ENCODE peak calls at places on chromosome 12, in seven cellular contexts. O, N, G, S, E, U and K are unnamed samples.

GRCh38 chr12:125254856-125255255 is 189.6 kb downstream of the AACS start:
- DNase-seq in N (no peak), O (no peak), G (no peak), E (no peak), S (no peak), U (no peak), K (no peak)

GRCh38 chr12:24600996-24601395 is 347.9 kb downstream of the BCAT1 start:
- DNase-seq in U (no peak), S (peak), G (no peak), N (no peak), E (no peak), O (peak), K (no peak)

GRCh38 chr12:59396519-59396918 is 199.3 kb upstream of the SLC16A7 start:
- DNase-seq in O (no peak), G (no peak), N (no peak), U (peak), S (no peak), E (no peak), K (peak)

GRCh38 chr12:82425241-82425640 is 66.9 kb downstream of the METTL25 start:
- DNase-seq in N (no peak), O (no peak), U (no peak), G (no peak), S (peak), E (no peak), K (no peak)

GRCh38 chr12:22759769-22760674 is 135.1 kb downstream of the ETNK1 start:
- DNase-seq in O (no peak), G (no peak), S (no peak), U (no peak), N (no peak), E (no peak), K (no peak)

GRCh38 chr12:11482955-11483354 is 87.6 kb upstream of the PRB2 start:
- DNase-seq in O (no peak), G (peak), S (peak), E (no peak), N (no peak), U (no peak), K (peak)

GRCh38 chr12:12975322-12976077 is 23.5 kb upstream of the GPRC5D start:
- DNase-seq in S (peak), U (peak), G (peak), E (peak), O (no peak), N (no peak), K (no peak)

GRCh38 chr12:108087900-108088299 is 41.2 kb upstream of the WSCD2 start:
- DNase-seq in E (no peak), O (no peak), U (no peak), G (no peak), N (no peak), S (no peak), K (no peak)

GRCh38 chr12:7605900-7606465 is 59.7 kb downstream of the APOBEC1 start:
- DNase-seq in N (no peak), G (no peak), U (no peak), O (no peak), E (no peak), S (no peak), K (no peak)

GRCh38 chr12:32131666-32132065 is 25.0 kb downstream of the BICD1 start:
- DNase-seq in O (no peak), E (no peak), N (no peak), G (no peak), S (no peak), U (no peak), K (no peak)

GRCh38 chr12:32146074-32146873 is 39.6 kb downstream of the BICD1 start:
- DNase-seq in N (no peak), O (no peak), E (no peak), U (no peak), G (no peak), S (no peak), K (no peak)

GRCh38 chr12:104250366-104251125 is 35.0 kb downstream of the TXNRD1 start:
- DNase-seq in N (no peak), G (no peak), S (peak), E (no peak), O (no peak), U (no peak), K (no peak)

GRCh38 chr12:78331764-78332163 is 501.1 kb downstream of the NAV3 start:
- DNase-seq in S (peak), U (no peak), E (no peak), N (no peak), O (no peak), G (no peak), K (no peak)

GRCh38 chr12:126076515-126076914 is 1011.3 kb downstream of the AACS start:
- DNase-seq in N (no peak), G (no peak), U (no peak), S (no peak), O (no peak), E (no peak), K (no peak)

GRCh38 chr12:14921218-14921617 is 17.1 kb downstream of the ERP27 start:
- DNase-seq in G (no peak), U (no peak), O (no peak), N (no peak), S (no peak), E (no peak), K (no peak)

GRCh38 chr12:76033116-76034001 is 1.8 kb upstream of the PHLDA1 start:
- DNase-seq in E (no peak), N (no peak), U (no peak), S (peak), O (no peak), G (no peak), K (no peak)

GRCh38 chr12:3263939-3264699 is 186.9 kb downstream of the TSPAN9 start:
- DNase-seq in G (no peak), S (no peak), U (no peak), N (no peak), E (no peak), O (no peak), K (no peak)

GRCh38 chr12:103469716-103470115 is 26.1 kb downstream of the C12orf42 start:
- DNase-seq in E (no peak), O (no peak), U (no peak), N (no peak), G (no peak), S (no peak), K (no peak)

GRCh38 chr12:2456122-2456812 is 338.5 kb upstream of the FKBP4 start:
- DNase-seq in E (no peak), N (no peak), G (no peak), S (no peak), U (no peak), O (no peak), K (no peak)

GRCh38 chr12:124464062-124464461 is 103.3 kb downstream of the NCOR2 start:
- DNase-seq in G (no peak), O (no peak), U (no peak), S (no peak), E (no peak), N (peak), K (no peak)

GRCh38 chr12:22256634-22257033 is 77.9 kb downstream of the ST8SIA1 start:
- DNase-seq in G (no peak), S (no peak), O (no peak), E (no peak), U (no peak), N (no peak), K (no peak)

GRCh38 chr12:115872919-115873357 is 404.6 kb downstream of the MED13L start:
- DNase-seq in O (no peak), U (peak), E (no peak), G (no peak), S (no peak), N (no peak), K (no peak)

GRCh38 chr12:46857486-46857885 is 31.7 kb upstream of the SLC38A4 start:
- DNase-seq in G (no peak), E (peak), N (no peak), U (no peak), S (no peak), O (no peak), K (no peak)

GRCh38 chr12:91991397-91992187 is 154.1 kb downstream of the BTG1 start:
- DNase-seq in S (no peak), U (no peak), N (no peak), G (no peak), O (no peak), E (no peak), K (no peak)

GRCh38 chr12:122081697-122082221 is 3.2 kb downstream of the MLXIP start:
- DNase-seq in U (peak), N (peak), G (peak), E (peak), O (no peak), S (peak), K (no peak)

GRCh38 chr12:10304161-10304574 is 3.5 kb upstream of the KLRD1 start:
- DNase-seq in S (peak), U (no peak), O (peak), E (no peak), N (no peak), G (no peak), K (no peak)

GRCh38 chr12:131315601-131316000 is 361.9 kb downstream of the ADGRD1 start:
- DNase-seq in N (no peak), G (no peak), U (no peak), S (no peak), E (no peak), O (no peak), K (no peak)

GRCh38 chr12:53696285-53696654 is 20.4 kb upstream of the ATP5MC2 start:
- DNase-seq in N (no peak), G (peak), S (peak), E (peak), U (peak), O (no peak), K (peak)

DNA sequence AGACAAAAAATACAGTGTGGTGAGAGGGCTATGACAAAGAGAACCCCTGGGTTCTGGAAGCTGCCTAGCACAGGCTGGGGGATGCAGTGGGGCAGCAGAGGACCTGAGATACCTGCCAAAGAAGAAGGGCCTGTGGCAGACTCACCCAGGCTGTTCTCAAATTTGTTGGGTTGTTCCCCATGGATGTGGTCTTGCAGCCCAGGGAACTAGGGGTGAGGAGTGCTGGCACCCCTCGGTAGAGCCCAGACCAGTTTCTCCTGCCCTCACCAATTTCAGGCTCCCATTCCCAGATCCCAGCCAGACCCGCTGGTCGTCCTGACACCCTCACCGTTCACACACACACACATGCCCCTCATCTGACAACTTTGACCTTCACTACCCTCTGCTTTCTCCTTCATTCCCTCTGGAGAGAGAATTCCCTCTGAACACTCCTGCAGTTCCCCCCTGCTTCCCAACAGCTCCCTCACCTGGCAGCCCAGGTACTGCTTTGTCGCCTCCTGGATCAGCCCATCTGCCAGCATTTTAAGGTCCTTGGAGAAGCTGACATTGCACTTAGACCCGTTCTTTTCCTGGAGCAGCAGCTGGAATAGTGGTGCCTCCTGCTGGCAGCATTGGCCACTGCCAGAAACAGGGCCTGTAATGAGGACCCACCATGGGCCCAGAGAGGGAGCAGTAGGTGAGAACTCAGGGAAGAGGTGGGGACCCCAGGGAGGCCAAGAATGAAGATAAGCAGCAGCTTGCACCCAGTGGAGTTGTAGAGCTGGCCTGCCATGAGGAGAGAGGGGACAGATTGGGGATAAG is 5.9 kb upstream of the GDF11 start:
- DNase-seq in S (peak), O (no peak), E (no peak), G (peak), U (peak), N (peak), K (no peak)
- H3K4me3 ChIP-seq in S (no peak), O (no peak), E (no peak), G (no peak), U (no peak), N (no peak), K (no peak)

DNA sequence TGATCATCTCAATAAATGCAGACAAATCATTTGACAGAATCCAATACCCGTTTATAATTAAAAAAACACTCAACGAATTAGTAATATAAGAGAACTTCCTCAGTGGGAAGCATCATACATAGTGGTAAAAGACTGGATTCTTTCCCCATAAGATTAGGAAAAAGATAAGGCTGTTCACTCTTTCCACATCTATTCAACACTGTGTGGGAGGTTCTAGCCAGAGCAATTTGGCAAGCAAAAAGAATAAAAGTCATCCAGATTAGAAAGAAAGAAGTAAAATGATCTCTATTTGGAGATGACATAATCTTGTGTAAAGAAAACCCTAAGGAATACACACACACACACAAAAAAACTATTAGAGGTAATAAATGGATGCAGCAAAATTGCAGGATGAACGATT is 38.4 kb downstream of the YEATS4 start:
- DNase-seq in E (no peak), O (peak), G (no peak), N (no peak), U (no peak), S (no peak), K (no peak)
- H3K4me3 ChIP-seq in E (no peak), O (no peak), G (no peak), N (no peak), U (no peak), S (no peak), K (no peak)

GRCh38 chr12:68633614-68634558 is 23.2 kb downstream of the RAP1B start:
- DNase-seq in E (no peak), U (no peak), N (no peak), O (no peak), G (no peak), S (no peak), K (no peak)
- H3K4me3 ChIP-seq in E (no peak), U (no peak), N (no peak), O (no peak), G (no peak), S (no peak), K (no peak)

DNA sequence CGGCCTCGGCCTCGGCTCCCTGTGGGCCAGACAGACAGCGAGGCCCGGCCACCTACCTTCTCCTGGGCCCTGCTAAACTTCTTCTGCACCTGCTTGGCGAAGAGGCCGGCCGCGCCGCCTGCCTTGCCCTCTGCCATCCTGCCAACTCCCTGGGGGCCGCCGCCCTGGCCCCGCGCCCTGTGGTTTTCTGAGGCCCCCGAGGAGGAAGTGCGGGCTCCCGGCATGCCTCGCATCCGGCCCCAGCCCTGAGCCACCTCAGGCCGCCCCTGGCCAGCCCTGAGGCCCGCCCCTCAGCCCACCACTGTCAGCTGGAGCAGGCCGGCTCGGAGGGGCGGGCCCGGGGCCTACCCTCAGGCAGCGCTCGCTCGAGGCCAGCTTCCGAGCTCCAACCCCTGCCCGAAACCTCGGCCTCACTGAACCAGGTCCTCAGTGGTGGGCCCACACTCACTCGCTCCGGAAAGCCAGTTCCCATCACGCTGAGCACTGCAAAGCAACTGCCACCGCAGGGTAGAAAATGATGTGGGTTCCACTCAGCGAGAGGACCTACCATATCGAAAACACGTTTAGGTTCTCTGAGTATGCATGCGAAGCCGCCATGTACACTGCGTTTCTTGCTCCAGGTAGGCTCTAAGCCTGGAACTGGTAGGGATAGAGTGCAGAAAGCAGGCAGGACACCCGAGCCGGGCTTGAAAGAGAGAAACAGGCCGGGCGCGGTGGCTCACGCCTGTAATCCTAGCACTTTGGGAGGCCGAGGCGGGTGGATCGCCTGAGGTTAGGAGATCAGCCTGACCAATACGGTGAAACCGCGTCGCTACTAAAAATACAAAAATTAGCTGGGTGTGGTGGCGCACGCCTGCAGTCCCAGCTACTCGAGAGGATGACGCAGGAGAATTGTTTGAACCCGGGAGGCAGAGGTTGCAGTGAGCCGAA is at the start of gene BIN2:
- DNase-seq in S (no peak), O (no peak), N (peak), E (no peak), G (peak), U (no peak), K (no peak)
- H3K4me3 ChIP-seq in S (no peak), O (no peak), N (no peak), E (no peak), G (no peak), U (peak), K (no peak)

GRCh38 chr12:110222027-110222426 is 59.0 kb upstream of the ATP2A2 start:
- DNase-seq in O (no peak), G (no peak), S (no peak), U (no peak), E (no peak), N (no peak), K (no peak)

GRCh38 chr12:110227138-110227537 is 53.9 kb upstream of the ATP2A2 start:
- DNase-seq in E (no peak), G (no peak), S (no peak), O (no peak), U (no peak), N (no peak), K (no peak)

GRCh38 chr12:110222433-110222832 is 58.6 kb upstream of the ATP2A2 start:
- DNase-seq in G (no peak), U (no peak), S (no peak), O (no peak), E (no peak), N (no peak), K (no peak)

GRCh38 chr12:110223777-110224378 is 57.2 kb upstream of the ATP2A2 start:
- DNase-seq in G (no peak), E (no peak), N (no peak), S (no peak), U (no peak), O (no peak), K (no peak)

DNA sequence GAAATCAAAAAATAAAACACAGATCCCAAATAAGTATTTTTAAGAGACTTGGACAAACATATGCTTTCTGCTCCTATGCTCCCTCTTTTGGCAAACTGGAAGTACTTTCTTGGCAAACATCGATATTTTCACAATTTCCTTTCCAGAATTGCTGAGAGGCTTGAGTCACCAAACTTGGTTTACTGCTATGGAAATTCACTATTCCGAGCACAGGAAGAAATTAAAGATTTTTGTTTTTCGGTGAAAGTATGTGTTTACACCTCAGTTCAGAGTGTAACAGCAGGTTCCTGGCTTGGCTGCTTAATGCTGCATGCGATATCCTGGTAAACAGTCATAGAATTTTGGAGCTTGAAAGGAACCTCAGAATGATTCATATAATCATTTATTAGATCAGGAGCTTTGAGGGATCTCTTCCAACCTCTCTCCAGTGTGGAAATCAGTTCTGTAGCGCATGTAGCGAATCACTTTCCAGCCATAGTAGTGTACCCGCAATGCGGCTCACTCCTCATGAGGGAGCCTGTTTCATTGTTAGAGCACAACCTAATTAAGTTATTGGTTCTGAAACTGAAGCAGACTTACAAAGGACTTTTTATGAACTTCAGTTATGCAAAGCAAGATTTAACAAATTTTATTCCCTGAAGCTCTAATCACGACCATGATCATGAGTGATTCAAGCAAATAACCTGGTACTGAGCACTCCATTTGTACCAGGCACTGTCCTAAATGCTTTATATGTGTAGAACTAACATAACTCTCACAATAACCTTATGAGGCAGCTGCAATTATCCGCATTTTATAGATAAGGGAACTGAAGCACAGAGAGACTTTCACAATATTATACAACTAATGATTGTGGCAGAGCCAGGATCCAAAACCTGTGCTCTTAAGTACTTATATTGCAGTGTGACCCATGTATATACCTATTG is 56.4 kb upstream of the ATP2A2 start:
- DNase-seq in O (peak), G (peak), E (peak), N (no peak), U (no peak), S (peak), K (peak)
- H3K4me3 ChIP-seq in O (no peak), G (no peak), E (peak), N (peak), U (peak), S (peak), K (no peak)

GRCh38 chr12:66191547-66192126 is 2.6 kb downstream of the IRAK3 start:
- DNase-seq in E (no peak), S (no peak), U (no peak), O (no peak), N (no peak), G (no peak), K (no peak)
- H3K4me3 ChIP-seq in E (no peak), S (no peak), U (no peak), O (no peak), N (no peak), G (no peak), K (no peak)

GRCh38 chr12:51721281-51721940 is 127.1 kb downstream of the FIGNL2 start:
- DNase-seq in S (no peak), N (peak), E (no peak), O (no peak), U (no peak), G (peak), K (no peak)
- H3K4me3 ChIP-seq in S (no peak), N (no peak), E (no peak), O (no peak), U (no peak), G (no peak), K (peak)